ENCODE peak calls at places on chromosomes 16 and 17, in nine cellular contexts. One of them, this sample, is unnamed.

GRCh38 chr16:57335361-57335760 is 23.2 kb upstream of the CCL22 start:
- DNase-seq in neuronal stem cell: no peak
- DNase-seq in upper lobe of right lung: no peak
- DNase-seq in left ventricle myocardium inferior: no peak
- DNase-seq in PC-3: no peak
- DNase-seq in psoas muscle: no peak
- DNase-seq in cardiac muscle cell: no peak
- DNase-seq in SJSA1: no peak
- DNase-seq in effector memory CD4-positive, alpha-beta T cell: no peak
- DNase-seq in this sample: no peak

GRCh38 chr16:27108826-27109665 is 42.3 kb downstream of the C16orf82 start:
- DNase-seq in PC-3: no peak
- DNase-seq in psoas muscle: no peak
- DNase-seq in cardiac muscle cell: no peak
- DNase-seq in neuronal stem cell: no peak
- DNase-seq in upper lobe of right lung: no peak
- DNase-seq in left ventricle myocardium inferior: no peak
- DNase-seq in SJSA1: no peak
- DNase-seq in effector memory CD4-positive, alpha-beta T cell: no peak
- DNase-seq in this sample: no peak

GRCh38 chr17:28166478-28166877 is 124.0 kb downstream of the NLK start:
- DNase-seq in SJSA1: no peak
- DNase-seq in cardiac muscle cell: no peak
- DNase-seq in PC-3: no peak
- DNase-seq in neuronal stem cell: no peak
- DNase-seq in upper lobe of right lung: no peak
- DNase-seq in psoas muscle: no peak
- DNase-seq in effector memory CD4-positive, alpha-beta T cell: no peak
- DNase-seq in left ventricle myocardium inferior: no peak
- DNase-seq in this sample: no peak

GRCh38 chr17:57507828-57508227 is 237.3 kb downstream of the CCDC182 start:
- DNase-seq in upper lobe of right lung: no peak
- DNase-seq in psoas muscle: no peak
- DNase-seq in neuronal stem cell: no peak
- DNase-seq in effector memory CD4-positive, alpha-beta T cell: no peak
- DNase-seq in PC-3: no peak
- DNase-seq in SJSA1: no peak
- DNase-seq in cardiac muscle cell: no peak
- DNase-seq in left ventricle myocardium inferior: no peak
- DNase-seq in this sample: no peak

GRCh38 chr17:4573682-4574081 is 10.6 kb upstream of the SMTNL2 start:
- DNase-seq in neuronal stem cell: no peak
- DNase-seq in psoas muscle: peak
- DNase-seq in left ventricle myocardium inferior: peak
- DNase-seq in effector memory CD4-positive, alpha-beta T cell: peak
- DNase-seq in PC-3: no peak
- DNase-seq in upper lobe of right lung: peak
- DNase-seq in SJSA1: no peak
- DNase-seq in cardiac muscle cell: no peak
- DNase-seq in this sample: no peak

GRCh38 chr17:55296699-55297098 is 31.9 kb downstream of the HLF start:
- DNase-seq in effector memory CD4-positive, alpha-beta T cell: no peak
- DNase-seq in neuronal stem cell: no peak
- DNase-seq in PC-3: no peak
- DNase-seq in SJSA1: no peak
- DNase-seq in upper lobe of right lung: no peak
- DNase-seq in cardiac muscle cell: no peak
- DNase-seq in left ventricle myocardium inferior: no peak
- DNase-seq in psoas muscle: no peak
- DNase-seq in this sample: no peak

GRCh38 chr16:66419527-66419926 is 7.6 kb upstream of the BEAN1 start:
- DNase-seq in SJSA1: peak
- DNase-seq in neuronal stem cell: no peak
- DNase-seq in PC-3: no peak
- DNase-seq in left ventricle myocardium inferior: no peak
- DNase-seq in effector memory CD4-positive, alpha-beta T cell: no peak
- DNase-seq in upper lobe of right lung: no peak
- DNase-seq in cardiac muscle cell: no peak
- DNase-seq in psoas muscle: no peak
- DNase-seq in this sample: no peak

GRCh38 chr17:44916781-44917241 is 1.5 kb upstream of the GFAP start:
- DNase-seq in neuronal stem cell: no peak
- DNase-seq in upper lobe of right lung: peak
- DNase-seq in psoas muscle: no peak
- DNase-seq in cardiac muscle cell: no peak
- DNase-seq in left ventricle myocardium inferior: peak
- DNase-seq in PC-3: peak
- DNase-seq in effector memory CD4-positive, alpha-beta T cell: no peak
- DNase-seq in SJSA1: peak
- DNase-seq in this sample: peak

DNA sequence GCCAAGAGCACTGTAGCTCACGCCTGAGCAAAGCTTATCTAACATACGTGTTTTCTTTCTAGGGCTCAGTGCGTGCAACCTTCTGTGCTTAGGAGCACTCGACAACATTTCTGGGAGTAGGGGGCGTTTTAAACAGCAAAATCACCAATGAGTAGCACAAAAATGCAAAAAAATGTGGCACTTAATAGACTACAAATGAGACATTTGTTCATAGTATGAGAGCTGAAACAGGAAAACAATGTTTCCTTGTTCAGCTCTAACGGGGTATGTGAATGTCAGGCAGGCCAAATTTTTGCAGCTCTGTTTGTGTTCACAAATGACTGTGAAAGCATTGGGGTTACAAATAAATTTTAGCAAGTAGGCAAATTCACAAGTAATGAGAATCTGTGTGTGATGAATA is 206.3 kb downstream of the CNTNAP4 start:
- DNase-seq in SJSA1: no peak
- DNase-seq in psoas muscle: no peak
- DNase-seq in PC-3: no peak
- DNase-seq in cardiac muscle cell: no peak
- DNase-seq in left ventricle myocardium inferior: no peak
- DNase-seq in effector memory CD4-positive, alpha-beta T cell: no peak
- DNase-seq in upper lobe of right lung: no peak
- DNase-seq in neuronal stem cell: no peak
- DNase-seq in this sample: no peak
- H3K4me3 ChIP-seq in SJSA1: no peak
- H3K4me3 ChIP-seq in psoas muscle: no peak
- H3K4me3 ChIP-seq in PC-3: no peak
- H3K4me3 ChIP-seq in cardiac muscle cell: no peak
- H3K4me3 ChIP-seq in left ventricle myocardium inferior: no peak
- H3K4me3 ChIP-seq in effector memory CD4-positive, alpha-beta T cell: no peak
- H3K4me3 ChIP-seq in upper lobe of right lung: no peak
- H3K4me3 ChIP-seq in neuronal stem cell: no peak
- H3K4me3 ChIP-seq in this sample: no peak

GRCh38 chr16:4214215-4214621 is 27.7 kb downstream of the SRL start:
- DNase-seq in left ventricle myocardium inferior: no peak
- DNase-seq in upper lobe of right lung: no peak
- DNase-seq in psoas muscle: peak
- DNase-seq in cardiac muscle cell: no peak
- DNase-seq in effector memory CD4-positive, alpha-beta T cell: no peak
- DNase-seq in neuronal stem cell: no peak
- DNase-seq in PC-3: peak
- DNase-seq in SJSA1: peak
- DNase-seq in this sample: peak

GRCh38 chr16:4215106-4215505 is 26.8 kb downstream of the SRL start:
- DNase-seq in upper lobe of right lung: no peak
- DNase-seq in cardiac muscle cell: no peak
- DNase-seq in neuronal stem cell: no peak
- DNase-seq in SJSA1: no peak
- DNase-seq in left ventricle myocardium inferior: no peak
- DNase-seq in PC-3: no peak
- DNase-seq in effector memory CD4-positive, alpha-beta T cell: no peak
- DNase-seq in psoas muscle: peak
- DNase-seq in this sample: no peak

GRCh38 chr16:4212934-4213296 is 29.0 kb downstream of the SRL start:
- DNase-seq in effector memory CD4-positive, alpha-beta T cell: no peak
- DNase-seq in left ventricle myocardium inferior: no peak
- DNase-seq in psoas muscle: peak
- DNase-seq in upper lobe of right lung: no peak
- DNase-seq in neuronal stem cell: no peak
- DNase-seq in SJSA1: no peak
- DNase-seq in PC-3: no peak
- DNase-seq in cardiac muscle cell: no peak
- DNase-seq in this sample: peak

GRCh38 chr16:4212207-4212933 is 29.5 kb downstream of the SRL start:
- DNase-seq in left ventricle myocardium inferior: peak
- DNase-seq in upper lobe of right lung: no peak
- DNase-seq in PC-3: no peak
- DNase-seq in cardiac muscle cell: no peak
- DNase-seq in neuronal stem cell: no peak
- DNase-seq in psoas muscle: peak
- DNase-seq in SJSA1: no peak
- DNase-seq in effector memory CD4-positive, alpha-beta T cell: no peak
- DNase-seq in this sample: no peak

GRCh38 chr16:4213721-4214120 is 28.2 kb downstream of the SRL start:
- DNase-seq in psoas muscle: no peak
- DNase-seq in effector memory CD4-positive, alpha-beta T cell: no peak
- DNase-seq in left ventricle myocardium inferior: no peak
- DNase-seq in PC-3: no peak
- DNase-seq in neuronal stem cell: no peak
- DNase-seq in SJSA1: no peak
- DNase-seq in upper lobe of right lung: no peak
- DNase-seq in cardiac muscle cell: no peak
- DNase-seq in this sample: no peak
- H3K4me3 ChIP-seq in psoas muscle: peak
- H3K4me3 ChIP-seq in effector memory CD4-positive, alpha-beta T cell: no peak
- H3K4me3 ChIP-seq in left ventricle myocardium inferior: no peak
- H3K4me3 ChIP-seq in PC-3: no peak
- H3K4me3 ChIP-seq in neuronal stem cell: no peak
- H3K4me3 ChIP-seq in SJSA1: no peak
- H3K4me3 ChIP-seq in upper lobe of right lung: no peak
- H3K4me3 ChIP-seq in cardiac muscle cell: no peak
- H3K4me3 ChIP-seq in this sample: no peak

GRCh38 chr17:1491406-1492248 is 859 bp downstream of the MYO1C start:
- DNase-seq in PC-3: peak
- DNase-seq in upper lobe of right lung: peak
- DNase-seq in SJSA1: no peak
- DNase-seq in left ventricle myocardium inferior: peak
- DNase-seq in psoas muscle: peak
- DNase-seq in neuronal stem cell: no peak
- DNase-seq in cardiac muscle cell: peak
- DNase-seq in effector memory CD4-positive, alpha-beta T cell: peak
- DNase-seq in this sample: peak

GRCh38 chr17:1492249-1493206 is at the start of gene MYO1C:
- DNase-seq in cardiac muscle cell: no peak
- DNase-seq in PC-3: peak
- DNase-seq in left ventricle myocardium inferior: peak
- DNase-seq in SJSA1: no peak
- DNase-seq in neuronal stem cell: no peak
- DNase-seq in upper lobe of right lung: no peak
- DNase-seq in effector memory CD4-positive, alpha-beta T cell: no peak
- DNase-seq in psoas muscle: peak
- DNase-seq in this sample: no peak

GRCh38 chr17:1494736-1495253 is 2.3 kb upstream of the MYO1C start:
- DNase-seq in neuronal stem cell: no peak
- DNase-seq in cardiac muscle cell: no peak
- DNase-seq in upper lobe of right lung: no peak
- DNase-seq in effector memory CD4-positive, alpha-beta T cell: no peak
- DNase-seq in psoas muscle: no peak
- DNase-seq in left ventricle myocardium inferior: no peak
- DNase-seq in PC-3: no peak
- DNase-seq in SJSA1: no peak
- DNase-seq in this sample: no peak

GRCh38 chr17:1494203-1494602 is 1.7 kb upstream of the MYO1C start:
- DNase-seq in SJSA1: no peak
- DNase-seq in PC-3: no peak
- DNase-seq in cardiac muscle cell: no peak
- DNase-seq in upper lobe of right lung: no peak
- DNase-seq in neuronal stem cell: no peak
- DNase-seq in psoas muscle: no peak
- DNase-seq in left ventricle myocardium inferior: no peak
- DNase-seq in effector memory CD4-positive, alpha-beta T cell: no peak
- DNase-seq in this sample: no peak

DNA sequence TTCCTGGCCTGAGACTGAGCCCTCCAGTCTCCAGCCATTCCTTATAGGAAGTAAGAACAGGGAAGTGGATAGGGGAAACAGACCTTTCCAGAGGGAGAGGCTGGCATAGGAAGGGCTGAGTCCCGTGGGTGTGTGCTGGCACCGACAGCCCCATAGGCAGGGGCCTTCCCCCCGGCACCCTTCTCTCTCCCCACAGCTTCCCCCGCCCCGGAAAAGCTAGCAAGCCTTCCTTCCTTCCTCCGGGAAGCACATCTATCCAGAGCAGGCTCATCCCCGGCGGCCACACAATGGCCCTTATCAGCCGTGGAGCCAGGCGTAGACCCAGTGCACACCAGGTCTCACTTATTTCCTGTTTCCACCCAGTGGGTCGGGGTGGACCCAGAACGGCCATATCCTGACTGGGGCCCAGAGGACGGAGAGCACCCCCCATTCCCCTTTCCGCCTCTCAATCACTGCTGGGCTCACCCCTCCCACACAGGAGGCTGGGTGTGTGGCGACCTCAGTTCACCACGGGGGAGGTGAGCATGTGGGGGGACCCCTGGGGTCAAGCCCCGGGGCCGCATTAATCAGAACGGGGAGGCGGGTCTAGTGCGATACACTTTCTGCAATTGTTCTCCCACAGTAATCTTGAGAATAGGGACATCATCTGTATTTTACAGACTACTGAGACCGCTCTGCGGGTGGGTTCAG is 950 bp upstream of the MYO1C start:
- DNase-seq in cardiac muscle cell: no peak
- DNase-seq in upper lobe of right lung: peak
- DNase-seq in PC-3: no peak
- DNase-seq in neuronal stem cell: no peak
- DNase-seq in SJSA1: no peak
- DNase-seq in left ventricle myocardium inferior: peak
- DNase-seq in effector memory CD4-positive, alpha-beta T cell: no peak
- DNase-seq in psoas muscle: peak
- DNase-seq in this sample: no peak
- H3K4me3 ChIP-seq in cardiac muscle cell: no peak
- H3K4me3 ChIP-seq in upper lobe of right lung: peak
- H3K4me3 ChIP-seq in PC-3: no peak
- H3K4me3 ChIP-seq in neuronal stem cell: no peak
- H3K4me3 ChIP-seq in SJSA1: no peak
- H3K4me3 ChIP-seq in left ventricle myocardium inferior: peak
- H3K4me3 ChIP-seq in effector memory CD4-positive, alpha-beta T cell: no peak
- H3K4me3 ChIP-seq in psoas muscle: no peak
- H3K4me3 ChIP-seq in this sample: no peak

GRCh38 chr16:6247150-6247549 is 1085.5 kb upstream of the RBFOX1 start:
- DNase-seq in PC-3: no peak
- DNase-seq in SJSA1: no peak
- DNase-seq in cardiac muscle cell: no peak
- DNase-seq in neuronal stem cell: no peak
- DNase-seq in psoas muscle: no peak
- DNase-seq in upper lobe of right lung: no peak
- DNase-seq in effector memory CD4-positive, alpha-beta T cell: no peak
- DNase-seq in left ventricle myocardium inferior: no peak
- DNase-seq in this sample: no peak

GRCh38 chr16:6247771-6248170 is 1084.9 kb upstream of the RBFOX1 start:
- DNase-seq in PC-3: no peak
- DNase-seq in cardiac muscle cell: no peak
- DNase-seq in psoas muscle: no peak
- DNase-seq in effector memory CD4-positive, alpha-beta T cell: no peak
- DNase-seq in neuronal stem cell: no peak
- DNase-seq in left ventricle myocardium inferior: no peak
- DNase-seq in SJSA1: no peak
- DNase-seq in upper lobe of right lung: no peak
- DNase-seq in this sample: no peak

GRCh38 chr16:6249863-6250262 is 1082.8 kb upstream of the RBFOX1 start:
- DNase-seq in psoas muscle: no peak
- DNase-seq in SJSA1: no peak
- DNase-seq in neuronal stem cell: no peak
- DNase-seq in upper lobe of right lung: no peak
- DNase-seq in cardiac muscle cell: no peak
- DNase-seq in left ventricle myocardium inferior: no peak
- DNase-seq in PC-3: no peak
- DNase-seq in effector memory CD4-positive, alpha-beta T cell: no peak
- DNase-seq in this sample: no peak

DNA sequence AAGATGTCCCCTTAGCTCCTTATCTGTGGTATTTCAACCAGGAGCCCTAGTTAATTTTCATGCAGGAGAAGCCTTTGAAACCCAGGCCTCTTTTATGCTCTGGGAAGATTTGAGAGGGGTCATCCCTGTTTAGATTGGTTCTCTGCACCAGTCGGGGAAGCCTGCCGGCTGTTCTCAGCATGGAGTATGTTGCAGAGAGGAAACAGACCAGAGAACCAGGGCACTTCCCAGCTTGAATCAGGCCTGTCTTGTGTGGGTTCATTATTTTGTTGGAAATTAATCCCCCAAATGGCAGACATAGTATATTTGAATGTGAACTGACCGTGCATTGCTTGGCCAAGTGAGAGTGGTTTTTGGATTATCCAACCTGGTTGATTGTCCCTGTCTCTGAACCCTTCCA is 1082.1 kb upstream of the RBFOX1 start:
- DNase-seq in neuronal stem cell: no peak
- DNase-seq in psoas muscle: no peak
- DNase-seq in effector memory CD4-positive, alpha-beta T cell: no peak
- DNase-seq in left ventricle myocardium inferior: no peak
- DNase-seq in SJSA1: no peak
- DNase-seq in cardiac muscle cell: no peak
- DNase-seq in upper lobe of right lung: no peak
- DNase-seq in PC-3: no peak
- DNase-seq in this sample: no peak
- H3K4me3 ChIP-seq in neuronal stem cell: no peak
- H3K4me3 ChIP-seq in psoas muscle: no peak
- H3K4me3 ChIP-seq in effector memory CD4-positive, alpha-beta T cell: no peak
- H3K4me3 ChIP-seq in left ventricle myocardium inferior: no peak
- H3K4me3 ChIP-seq in SJSA1: no peak
- H3K4me3 ChIP-seq in cardiac muscle cell: no peak
- H3K4me3 ChIP-seq in upper lobe of right lung: no peak
- H3K4me3 ChIP-seq in PC-3: no peak
- H3K4me3 ChIP-seq in this sample: no peak

This sample was measured in astrocyte of the spinal cord.